ENCODE peak calls at places on chromosomes 4 and X, in four cellular contexts. J, O, Y and M are unnamed samples.

GRCh38 chr4:4426511-4427477 is 39.9 kb downstream of the NSG1 start:
- DNase-seq in J (peak; percentile 48), O (peak; percentile 85), Y (peak; percentile 79), M (peak; percentile 17)

GRCh38 chrX:119870626-119871131 is 854 bp downstream of the RNF113A start:
- DNase-seq in J (peak; percentile 58), Y (no peak), O (no peak), M (no peak)

GRCh38 chr4:107518076-107518475 is 202.0 kb downstream of the PAPSS1 start:
- DNase-seq in O (no peak), Y (no peak), J (no peak), M (no peak)

GRCh38 chrX:49166914-49167739 is 4.6 kb downstream of the MAGIX start:
- DNase-seq in Y (peak; percentile 55), J (peak; percentile 84), O (no peak), M (no peak)

GRCh38 chr4:40719008-40719623 is 30.6 kb upstream of the NSUN7 start:
- DNase-seq in J (peak; percentile 63), O (no peak), Y (no peak), M (no peak)

GRCh38 chr4:178271386-178271785 is 829.1 kb upstream of the AGA start:
- DNase-seq in O (no peak), J (no peak), Y (no peak), M (no peak)

GRCh38 chrX:85111347-85111746 is 107.7 kb downstream of the APOOL start:
- DNase-seq in J (no peak), Y (no peak), O (no peak), M (peak; percentile 0)

GRCh38 chr4:139419388-139419914 is 34.5 kb upstream of the RAB33B start:
- DNase-seq in Y (no peak), J (peak; percentile 63), O (no peak), M (no peak)

GRCh38 chr4:86630629-86631028 is 36.5 kb downstream of the PTPN13 start:
- DNase-seq in J (peak; percentile 7), Y (no peak), O (no peak), M (no peak)

GRCh38 chr4:146330392-146330791 is 116.1 kb downstream of the REELD1 start:
- DNase-seq in Y (no peak), J (no peak), O (no peak), M (no peak)

GRCh38 chr4:87188063-87188462 is 32.4 kb downstream of the KLHL8 start:
- DNase-seq in Y (no peak), J (no peak), O (no peak), M (no peak)

GRCh38 chrX:1355800-1356148 is 19.2 kb downstream of the IL3RA start:
- DNase-seq in Y (no peak), J (no peak), O (no peak), M (no peak)

GRCh38 chrX:24149346-24150050 is at the start of gene ZFX:
- DNase-seq in J (peak; percentile 64), Y (peak; percentile 56), O (peak; percentile 58), M (peak; percentile 24)

GRCh38 chrX:28472926-28473325 is 114.3 kb upstream of the IL1RAPL1 start:
- DNase-seq in O (no peak), J (no peak), Y (no peak), M (no peak)

DNA sequence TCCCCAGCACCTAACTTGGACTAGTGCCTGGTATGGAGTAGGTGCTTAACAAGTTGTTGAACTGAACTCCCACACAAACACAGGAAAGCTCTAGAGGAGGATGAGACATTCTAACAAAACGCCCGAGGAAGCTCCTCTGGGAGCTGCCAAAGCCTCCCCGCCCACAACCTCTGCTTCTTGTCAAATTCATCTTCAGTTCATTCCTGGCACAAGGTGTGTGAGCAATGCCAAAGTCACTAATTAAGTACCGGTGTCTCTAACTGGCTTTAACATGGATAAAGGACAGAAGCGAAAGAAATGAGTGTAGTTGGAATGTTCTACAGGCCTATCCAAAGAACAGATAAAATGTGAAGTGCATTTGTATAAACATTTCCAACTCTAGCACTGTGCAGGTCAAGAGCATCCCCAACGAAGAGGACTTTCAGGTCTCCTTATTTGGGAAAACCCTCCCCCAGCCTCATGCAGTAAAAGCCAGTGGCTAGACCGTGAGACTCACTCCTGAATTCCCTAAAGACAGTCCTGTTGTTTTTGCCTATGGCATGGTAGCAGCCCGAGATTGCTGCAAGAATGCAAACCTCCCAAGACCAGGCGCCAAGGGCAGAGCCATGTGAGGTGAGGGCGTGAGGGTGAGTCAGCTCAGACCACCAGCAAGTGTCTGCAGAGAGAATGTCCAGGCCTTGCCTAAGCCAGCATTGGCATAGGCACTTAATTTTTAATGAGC is 72.2 kb upstream of the KLF3 start:
- DNase-seq in Y (no peak), O (no peak), J (peak; percentile 64), M (no peak)
- H2BK12ac ChIP-seq in Y (no peak overlapping the region), O (no peak overlapping the region), J (no peak overlapping the region), M (no peak overlapping the region)

GRCh38 chr4:6916069-6916586 is 6.5 kb downstream of the TBC1D14 start:
- DNase-seq in J (no peak), Y (no peak), O (no peak), M (no peak)

GRCh38 chr4:6917445-6918241 is 8.0 kb downstream of the TBC1D14 start:
- DNase-seq in O (peak; percentile 59), Y (no peak), J (peak; percentile 29), M (no peak)

GRCh38 chr4:6918345-6918744 is 8.7 kb downstream of the TBC1D14 start:
- DNase-seq in Y (no peak), J (no peak), O (no peak), M (no peak)

GRCh38 chr4:6915041-6916005 is 5.7 kb downstream of the TBC1D14 start:
- DNase-seq in Y (no peak), J (no peak), O (no peak), M (no peak)

DNA sequence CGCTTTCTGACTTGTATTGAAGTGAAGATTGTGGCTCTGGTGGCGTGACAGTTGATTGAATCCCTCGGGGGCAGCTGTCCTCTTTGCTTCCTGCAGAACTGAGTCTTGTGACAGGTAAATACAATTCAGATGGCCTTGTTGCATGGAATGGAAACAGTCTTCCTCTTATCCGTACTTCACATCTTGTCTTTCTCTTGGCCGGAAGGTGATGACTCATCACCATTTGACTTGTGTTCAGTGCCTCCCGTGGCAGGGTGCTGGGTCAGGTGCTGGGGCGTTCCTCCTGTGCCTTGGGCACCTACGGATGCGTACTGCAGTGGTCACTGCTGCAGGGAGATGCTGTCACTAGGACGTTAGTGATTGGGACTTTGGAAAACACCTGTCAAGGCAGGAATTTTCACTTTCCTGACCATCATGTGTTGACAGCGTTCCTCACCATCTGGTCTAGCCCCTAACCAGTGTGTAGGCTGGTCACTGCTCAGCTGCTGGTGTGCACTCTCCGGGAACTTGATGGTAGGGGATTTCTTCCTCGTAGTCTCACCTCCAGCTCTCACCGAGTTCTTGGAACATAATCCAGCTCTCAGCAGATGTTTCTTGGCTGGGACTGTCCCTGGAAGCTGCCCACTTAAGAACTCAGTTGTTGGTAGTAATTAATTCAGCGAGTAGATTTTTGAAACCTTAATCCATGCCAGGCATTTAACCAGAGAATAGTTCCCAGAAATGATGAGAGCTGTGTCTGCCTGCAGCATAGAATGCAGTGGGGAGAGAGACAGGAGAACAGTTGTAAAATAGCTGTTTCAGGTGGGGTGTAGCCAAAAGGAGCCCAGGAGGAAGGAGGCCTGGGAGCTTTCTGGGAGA is 7.2 kb downstream of the TBC1D14 start:
- DNase-seq in J (peak; percentile 56), Y (no peak), O (no peak), M (no peak)
- H3K9ac ChIP-seq in J (no peak overlapping the region), Y (no peak overlapping the region), O (no peak overlapping the region), M (no peak overlapping the region)

DNA sequence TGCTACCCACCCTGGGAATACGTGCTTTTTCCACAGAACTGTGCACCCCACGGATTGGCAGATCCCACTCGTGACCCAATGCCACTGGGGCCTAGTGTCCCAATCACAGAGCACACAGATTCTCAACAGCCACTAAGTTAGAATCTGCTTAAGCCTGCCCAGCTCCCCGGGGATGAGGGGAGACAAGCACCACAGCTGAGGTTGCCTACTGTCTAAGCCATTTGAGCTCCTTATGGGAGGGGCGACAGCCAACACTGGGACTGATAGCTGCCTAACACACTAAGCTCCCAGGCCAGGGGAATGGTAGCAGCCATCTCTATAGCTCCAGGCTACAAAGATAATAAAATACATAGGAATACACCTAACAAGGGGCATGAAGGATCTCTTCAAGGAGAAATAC is 93.5 kb upstream of the GUCY1A1 start:
- DNase-seq in Y (no peak), O (no peak), J (no peak), M (no peak)
- H2BK12ac ChIP-seq in Y (no peak overlapping the region), O (no peak overlapping the region), J (no peak overlapping the region), M (no peak overlapping the region)

DNA sequence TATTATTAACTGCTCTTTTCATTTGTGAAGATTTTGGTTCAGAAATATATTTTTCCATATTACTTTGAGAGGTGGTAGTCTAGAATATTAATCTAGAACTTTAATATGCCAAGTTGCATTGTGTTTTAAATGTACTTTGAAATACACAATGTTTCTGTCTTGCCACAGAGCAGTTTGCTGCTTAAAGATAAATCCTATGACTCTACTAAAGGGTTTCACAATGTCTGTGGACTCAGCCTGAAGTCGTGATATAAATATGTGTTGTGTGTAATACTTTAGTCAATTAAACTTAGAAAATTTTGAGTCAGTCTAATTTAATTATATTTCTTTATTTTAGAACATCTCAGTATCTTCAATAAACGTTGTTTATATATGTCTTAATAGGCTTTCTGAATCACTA is 1771.7 kb upstream of the PCDH7 start:
- DNase-seq in J (no peak), Y (no peak), O (no peak), M (no peak)
- H3K9ac ChIP-seq in J (no peak overlapping the region), Y (no peak overlapping the region), O (no peak overlapping the region), M (no peak overlapping the region)

GRCh38 chrX:111095974-111096870 is at the start of gene PAK3:
- DNase-seq in O (peak; percentile 89), Y (peak; percentile 53), J (peak; percentile 57), M (peak; percentile 30)
- H2BK12ac ChIP-seq in O (no peak within 1 kb of the TSS), Y (no peak within 1 kb of the TSS), J (no peak within 1 kb of the TSS), M (no peak within 1 kb of the TSS)

GRCh38 chr4:153327247-153327646 is 17.2 kb upstream of the MND1 start:
- DNase-seq in J (no peak), O (no peak), Y (no peak), M (no peak)
- H3K9ac ChIP-seq in J (no peak overlapping the region), O (no peak overlapping the region), Y (no peak overlapping the region), M (no peak overlapping the region)

DNA sequence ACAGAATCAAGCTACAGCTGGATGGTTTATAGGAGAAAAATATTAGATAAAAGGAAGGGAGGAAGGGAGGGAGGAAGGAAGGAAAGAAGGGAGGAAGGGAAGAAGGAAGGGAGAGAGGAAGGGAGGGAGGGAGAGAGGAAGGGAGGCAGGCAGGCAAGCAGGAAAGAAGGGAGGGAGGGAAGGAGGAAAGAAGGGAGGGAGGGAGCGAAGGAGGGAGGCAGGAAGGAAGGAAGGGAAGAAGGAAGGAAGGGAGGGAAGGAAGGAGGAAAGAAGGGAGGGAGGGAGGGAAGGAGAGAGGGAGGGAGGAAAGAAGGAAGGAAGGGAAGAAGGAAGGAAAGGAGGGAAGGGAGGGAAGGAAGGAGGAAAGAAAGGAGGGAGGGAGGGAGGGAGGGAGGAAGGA is 77.9 kb upstream of the C1QTNF7 start:
- DNase-seq in Y (no peak), O (no peak), J (no peak), M (no peak)
- H2BK12ac ChIP-seq in Y (no peak overlapping the region), O (no peak overlapping the region), J (no peak overlapping the region), M (no peak overlapping the region)

DNA sequence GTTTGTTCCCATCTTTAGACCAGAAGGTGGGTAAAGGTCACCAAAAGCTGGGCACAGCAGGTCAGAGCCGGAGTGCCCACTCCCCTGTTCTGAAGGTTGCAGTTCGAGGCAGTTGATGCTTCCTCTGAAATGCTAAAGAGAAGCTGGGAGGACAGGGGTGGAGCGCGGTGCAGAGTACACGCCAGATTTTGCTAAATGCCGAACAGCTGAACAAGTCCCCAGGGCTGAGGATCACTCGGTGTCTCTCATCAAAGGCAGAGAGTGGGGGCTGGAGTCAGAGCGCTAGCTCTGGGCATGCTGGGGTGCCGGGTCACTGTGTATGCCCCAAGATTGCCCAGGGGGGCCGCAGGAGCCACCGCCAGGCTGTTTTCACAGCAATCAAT is 197.0 kb downstream of the BCOR start:
- DNase-seq in Y (no peak), O (no peak), J (no peak), M (no peak)
- H3K9ac ChIP-seq in Y (no peak overlapping the region), O (no peak overlapping the region), J (no peak overlapping the region), M (no peak overlapping the region)